ENCODE peak calls at places on chromosomes 2 and 18, in four cellular contexts. B is HCT116, T is K562, O is HepG2. F is an unnamed sample.

GRCh38 chr2:50535971-50536759 is 495.8 kb downstream of the NRXN1 start:
- DNase-seq in B (peak), T (no peak), O (peak), F (peak)

GRCh38 chr2:220811952-220812570 is 760.0 kb downstream of the EPHA4 start:
- DNase-seq in B (no peak), T (no peak), O (no peak), F (no peak)

GRCh38 chr18:35464731-35465728 is 32.7 kb downstream of the INO80C start:
- DNase-seq in B (no peak), T (no peak), O (no peak), F (no peak)

GRCh38 chr2:231680992-231681852 is 27.1 kb upstream of the PTMA start:
- DNase-seq in B (no peak), T (peak), O (peak), F (peak)

GRCh38 chr2:27185331-27186026 is 26.4 kb upstream of the ATRAID start:
- DNase-seq in B (no peak), T (no peak), O (peak), F (no peak)

GRCh38 chr2:163877316-163877715 is 141.5 kb upstream of the FIGN start:
- DNase-seq in B (no peak), T (no peak), O (no peak), F (peak)

GRCh38 chr2:174108579-174108978 is 139.8 kb downstream of the OLA1 start:
- DNase-seq in B (no peak), T (no peak), O (peak), F (peak)

GRCh38 chr2:144682248-144682647 is 162.3 kb upstream of the ZEB2 start:
- DNase-seq in B (no peak), T (peak), O (no peak), F (no peak)

GRCh38 chr2:227464356-227464755 is 7.6 kb upstream of the AGFG1 start:
- DNase-seq in B (no peak), T (no peak), O (no peak), F (no peak)

GRCh38 chr2:208929489-208929864 is 494.4 kb upstream of the MAP2 start:
- DNase-seq in B (peak), T (no peak), O (no peak), F (peak)

GRCh38 chr2:174878537-174879147 is 114.4 kb upstream of the CHRNA1 start:
- DNase-seq in B (no peak), T (no peak), O (no peak), F (no peak)

GRCh38 chr2:55048925-55049793 is 1.1 kb downstream of the RTN4 start:
- DNase-seq in B (peak), T (peak), O (peak), F (peak)

GRCh38 chr2:55052087-55053061 is 2.1 kb upstream of the RTN4 start:
- DNase-seq in B (no peak), T (no peak), O (no peak), F (no peak)

GRCh38 chr2:55049794-55050132 is 488 bp downstream of the RTN4 start:
- DNase-seq in B (no peak), T (no peak), O (no peak), F (no peak)

GRCh38 chr2:55050133-55050994 is at the start of gene RTN4:
- DNase-seq in B (peak), T (peak), O (peak), F (peak)

GRCh38 chr2:55051026-55051866 is 995 bp upstream of the RTN4 start:
- DNase-seq in B (peak), T (peak), O (peak), F (peak)
- TF ChIP-seq JUND in B (peak), T (peak), O (no peak), F (no peak)

GRCh38 chr18:57559311-57559710 is 27.2 kb downstream of the FECH start:
- DNase-seq in B (no peak), T (no peak), O (no peak), F (no peak)
- TF ChIP-seq JUND in B (no peak), T (no peak), O (no peak), F (no peak)

DNA sequence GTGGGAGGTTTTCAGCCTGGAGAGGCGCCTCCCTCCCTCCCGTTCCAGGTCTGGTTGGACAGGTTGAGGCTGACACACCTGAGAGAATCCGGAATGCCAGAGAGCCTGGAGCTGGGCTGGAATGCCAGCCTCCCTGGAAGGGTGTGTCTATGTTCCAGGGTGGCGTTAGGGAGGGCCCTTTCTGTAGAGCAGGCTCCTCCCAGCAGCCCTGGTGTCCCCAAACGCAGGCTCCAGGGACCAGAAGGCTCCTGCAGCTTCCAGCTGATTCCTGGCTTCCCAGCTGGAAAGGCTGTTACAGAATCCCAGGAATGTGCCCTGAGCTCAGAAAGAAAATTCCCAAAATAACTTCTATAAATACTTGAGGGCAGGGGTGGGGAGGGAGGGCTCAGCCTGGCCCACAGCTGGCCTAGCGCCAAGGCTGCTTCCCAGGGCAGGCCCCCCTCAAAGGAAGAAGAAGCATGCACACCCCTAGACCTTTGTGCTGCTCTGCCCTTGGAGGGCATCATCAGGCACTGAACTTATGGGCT is 85.4 kb downstream of the STPG4 start:
- DNase-seq in B (peak), T (no peak), O (peak), F (peak)
- TF ChIP-seq JUND in B (no peak), T (no peak), O (no peak), F (no peak)

GRCh38 chr2:86789687-86790133 is 1.0 kb downstream of the CD8A start:
- DNase-seq in B (no peak), T (no peak), O (no peak), F (no peak)

GRCh38 chr2:86787701-86788100 is 3.0 kb downstream of the CD8A start:
- DNase-seq in B (no peak), T (no peak), O (no peak), F (no peak)

GRCh38 chr2:86788172-86788571 is 2.5 kb downstream of the CD8A start:
- DNase-seq in B (no peak), T (no peak), O (no peak), F (no peak)

GRCh38 chr2:86790134-86790827 is 432 bp downstream of the CD8A start:
- DNase-seq in B (no peak), T (no peak), O (no peak), F (no peak)

DNA sequence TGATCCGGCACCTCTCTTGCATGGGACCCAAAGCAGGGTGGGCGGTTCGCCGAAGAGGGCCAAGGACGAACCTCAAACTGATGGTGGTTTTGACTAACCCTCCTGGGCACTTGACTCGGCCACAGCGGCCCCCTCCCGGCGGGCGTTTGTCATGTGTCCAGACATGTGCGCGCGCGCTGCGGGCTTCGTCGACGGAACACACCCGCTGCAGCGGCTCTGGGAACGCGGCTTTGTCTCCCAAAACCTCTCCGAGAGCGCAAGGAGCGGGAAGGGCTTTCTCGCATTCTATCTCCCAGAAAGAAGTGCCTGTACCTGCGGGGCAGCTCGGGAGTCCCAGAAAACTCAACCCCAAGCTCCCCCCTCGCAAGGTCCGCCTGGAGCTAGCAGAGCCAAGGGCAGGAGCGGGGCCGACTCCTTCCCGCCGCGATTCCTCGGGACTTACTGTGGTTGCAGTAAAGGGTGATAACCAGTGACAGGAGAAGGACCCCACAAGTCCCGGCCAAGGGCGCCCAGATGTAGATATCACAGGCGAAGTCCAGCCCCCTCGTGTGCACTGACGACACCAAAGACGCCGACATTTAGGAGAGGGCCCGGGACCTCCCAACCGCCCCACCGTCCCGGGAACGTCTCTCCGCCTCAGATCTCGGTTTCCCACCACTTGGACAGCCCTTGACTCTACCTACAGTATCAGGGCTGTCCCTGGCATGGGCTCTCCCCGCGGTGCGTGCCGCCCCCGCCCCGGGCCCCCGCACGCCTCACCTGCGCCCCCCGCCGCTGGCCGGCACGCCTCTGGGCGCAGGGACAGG is 1.6 kb downstream of the CD8A start:
- DNase-seq in B (no peak), T (no peak), O (no peak), F (no peak)
- TF ChIP-seq JUND in B (no peak), T (no peak), O (no peak), F (no peak)

F was measured in T47D.